ENCODE peak calls at places on chromosomes 11 and 22, in nine cellular contexts. G, H, J, Y, R, K, A, W and O are unnamed samples. For H3K4me1, the result is how much of the 10 kb centered on the place peaks cover.

GRCh38 chr11:120337133-120337895 is 1.1 kb downstream of the ARHGEF12 start:
- DNase-seq in W (peak), R (peak), Y (peak), J (no peak), K (no peak), G (no peak), A (no peak), H (peak), O (peak)

GRCh38 chr11:134537941-134538340 is 125.9 kb upstream of the B3GAT1 start:
- DNase-seq in Y (no peak), H (no peak), G (no peak), W (no peak), R (no peak), K (no peak), J (no peak), A (no peak), O (no peak)

GRCh38 chr11:353315-353857 is 15.9 kb upstream of the B4GALNT4 start:
- DNase-seq in J (peak), A (peak), K (no peak), R (peak), Y (no peak), W (peak), H (peak), G (peak), O (peak)

GRCh38 chr11:132028380-132029240 is 658.2 kb downstream of the NTM start:
- DNase-seq in K (no peak), J (peak), W (peak), H (peak), Y (no peak), A (peak), R (no peak), G (no peak), O (no peak)

GRCh38 chr11:73981051-73981805 is 1.4 kb downstream of the UCP2 start:
- DNase-seq in W (no peak), A (no peak), K (no peak), J (no peak), G (no peak), R (no peak), H (no peak), Y (no peak), O (no peak)

GRCh38 chr22:24875862-24876506 is 70.0 kb downstream of the SGSM1 start:
- DNase-seq in K (peak), H (no peak), G (no peak), W (peak), A (no peak), Y (no peak), R (peak), J (no peak), O (no peak)

GRCh38 chr11:76371170-76371569 is 9.8 kb downstream of the THAP12 start:
- DNase-seq in J (peak), A (no peak), K (no peak), W (peak), Y (no peak), H (no peak), G (peak), R (peak), O (no peak)

GRCh38 chr22:37566329-37566837 is 6.1 kb downstream of the CDC42EP1 start:
- DNase-seq in K (no peak), W (no peak), G (no peak), J (no peak), H (no peak), R (no peak), A (no peak), Y (no peak), O (no peak)

GRCh38 chr11:210122-210802 is 2.8 kb downstream of the RIC8A start:
- DNase-seq in Y (peak), K (no peak), H (no peak), J (peak), G (peak), R (peak), A (no peak), W (peak), O (no peak)

GRCh38 chr22:25131198-25131887 is 68.3 kb upstream of the CRYBB3 start:
- DNase-seq in K (no peak), W (no peak), A (no peak), G (no peak), R (no peak), Y (no peak), J (no peak), H (no peak), O (no peak)

GRCh38 chr11:15888596-15889345 is 467.6 kb downstream of the SOX6 start:
- DNase-seq in K (no peak), G (peak), H (no peak), W (no peak), R (peak), J (peak), A (no peak), Y (no peak), O (no peak)

GRCh38 chr11:34114471-34114870 is 9.0 kb downstream of the NAT10 start:
- DNase-seq in G (no peak), W (no peak), A (no peak), K (no peak), J (no peak), H (no peak), Y (no peak), R (no peak), O (no peak)

GRCh38 chr11:57484141-57484710 is 23.9 kb downstream of the RTN4RL2 start:
- DNase-seq in W (no peak), J (no peak), Y (no peak), A (no peak), G (no peak), R (no peak), K (no peak), H (no peak), O (no peak)

GRCh38 chr22:42993651-42994275 is 21.2 kb downstream of the PACSIN2 start:
- DNase-seq in J (peak), G (peak), W (peak), A (no peak), R (peak), Y (peak), K (no peak), H (no peak), O (no peak)

GRCh38 chr22:50695421-50696250 is 23.0 kb downstream of the SHANK3 start:
- DNase-seq in J (no peak), K (no peak), R (no peak), G (no peak), W (no peak), H (no peak), A (no peak), Y (no peak), O (no peak)

GRCh38 chr11:22508691-22509090 is 116.9 kb downstream of the FANCF start:
- DNase-seq in R (no peak), K (no peak), A (no peak), G (no peak), H (no peak), Y (no peak), W (no peak), J (no peak), O (no peak)

GRCh38 chr11:68962527-68963250 is 18.1 kb downstream of the MRGPRD start:
- DNase-seq in J (no peak), H (no peak), Y (no peak), K (no peak), G (no peak), R (no peak), W (no peak), A (no peak), O (no peak)

GRCh38 chr11:119320593-119321524 is 3.9 kb upstream of the MCAM start:
- DNase-seq in K (no peak), G (peak), Y (no peak), W (peak), H (peak), R (peak), A (no peak), J (peak), O (no peak)

GRCh38 chr22:25509391-25509791 is 55.1 kb upstream of the GRK3 start:
- DNase-seq in J (peak), K (no peak), R (peak), H (no peak), Y (no peak), A (no peak), W (no peak), G (peak), O (no peak)

GRCh38 chr11:92626624-92627023 is 342.8 kb upstream of the MTNR1B start:
- DNase-seq in Y (no peak), J (no peak), A (no peak), W (no peak), R (no peak), K (no peak), H (no peak), G (no peak), O (no peak)

GRCh38 chr11:10506013-10506370 is 35.0 kb downstream of the RNF141 start:
- DNase-seq in R (no peak), G (no peak), A (no peak), J (no peak), Y (no peak), H (no peak), W (no peak), K (no peak), O (no peak)

GRCh38 chr11:105609832-105610781 is at the start of gene GRIA4:
- DNase-seq in K (no peak), G (peak), W (peak), Y (no peak), R (peak), A (no peak), J (peak), H (no peak), O (no peak)

GRCh38 chr11:33157103-33158027 is 3.9 kb downstream of the CSTF3 start:
- DNase-seq in W (no peak), J (no peak), R (peak), K (no peak), A (no peak), Y (no peak), G (no peak), H (no peak), O (no peak)

GRCh38 chr11:16180868-16181267 is 175.5 kb downstream of the SOX6 start:
- DNase-seq in K (no peak), Y (no peak), A (no peak), G (no peak), H (no peak), R (no peak), W (no peak), J (no peak), O (no peak)

GRCh38 chr11:46896719-46897406 is 21.5 kb downstream of the LRP4 start:
- DNase-seq in W (peak), G (no peak), A (no peak), Y (no peak), J (peak), H (no peak), R (peak), K (no peak), O (no peak)

GRCh38 chr11:122368796-122369195 is 252.8 kb upstream of the BLID start:
- DNase-seq in J (no peak), R (no peak), W (no peak), K (no peak), G (no peak), A (no peak), H (no peak), Y (no peak), O (no peak)

GRCh38 chr11:119116601-119117000 is 4.8 kb upstream of the HINFP start:
- DNase-seq in W (no peak), H (no peak), Y (no peak), G (no peak), K (no peak), R (no peak), J (no peak), A (no peak), O (no peak)

GRCh38 chr22:18997925-18998315 is 61.8 kb upstream of the PRODH start:
- DNase-seq in K (no peak), G (no peak), R (no peak), H (no peak), Y (no peak), J (no peak), W (no peak), A (no peak), O (no peak)

GRCh38 chr11:69498614-69499175 is 17.2 kb downstream of the LINC01488 start:
- DNase-seq in W (no peak), R (no peak), Y (no peak), H (no peak), A (no peak), K (no peak), G (no peak), J (no peak), O (no peak)

GRCh38 chr11:19774817-19775600 is 62.4 kb downstream of the NAV2 start:
- DNase-seq in A (no peak), J (peak), R (no peak), G (no peak), H (no peak), K (no peak), Y (no peak), W (no peak), O (no peak)

GRCh38 chr11:116794851-116795250 is 3.2 kb upstream of the APOA5 start:
- DNase-seq in H (no peak), J (no peak), W (no peak), K (no peak), A (no peak), R (no peak), Y (no peak), G (no peak), O (no peak)

GRCh38 chr11:72069200-72069599 is 11.1 kb downstream of the NUMA1 start:
- DNase-seq in K (no peak), G (peak), Y (no peak), H (no peak), W (no peak), R (peak), A (no peak), J (no peak), O (no peak)

GRCh38 chr22:39138357-39138997 is 14.0 kb downstream of the CBX7 start:
- DNase-seq in H (no peak), K (no peak), G (no peak), A (no peak), R (no peak), Y (no peak), W (no peak), J (no peak), O (no peak)

GRCh38 chr11:36594316-36594989 is at the start of gene IFTAP:
- DNase-seq in Y (peak), J (peak), K (peak), G (peak), A (peak), H (no peak), R (peak), W (peak), O (peak)

GRCh38 chr11:134033276-134033675 is 35.6 kb upstream of the JAM3 start:
- DNase-seq in A (no peak), R (no peak), J (no peak), G (no peak), H (no peak), W (no peak), Y (no peak), K (no peak), O (no peak)

GRCh38 chr11:114684636-114685035 is 6.3 kb downstream of the NXPE2 start:
- DNase-seq in W (no peak), K (no peak), G (no peak), J (no peak), A (no peak), Y (no peak), H (no peak), R (no peak), O (no peak)

GRCh38 chr11:47986742-47987141 is 6.4 kb downstream of the PTPRJ start:
- DNase-seq in Y (peak), W (no peak), J (no peak), G (no peak), A (no peak), K (no peak), R (peak), H (no peak), O (no peak)

GRCh38 chr11:47986219-47986618 is 5.9 kb downstream of the PTPRJ start:
- DNase-seq in J (no peak), W (no peak), R (no peak), H (no peak), A (no peak), K (no peak), Y (no peak), G (no peak), O (no peak)

GRCh38 chr11:47981667-47982404 is 1.5 kb downstream of the PTPRJ start:
- DNase-seq in Y (no peak), H (peak), R (no peak), K (no peak), G (no peak), W (no peak), A (no peak), J (no peak), O (no peak)

GRCh38 chr11:47980907-47981621 is 705 bp downstream of the PTPRJ start:
- DNase-seq in H (peak), R (peak), A (no peak), Y (no peak), W (peak), J (peak), G (no peak), K (no peak), O (no peak)

GRCh38 chr11:47983464-47984397 is 3.4 kb downstream of the PTPRJ start:
- DNase-seq in J (peak), A (no peak), K (no peak), G (no peak), W (peak), Y (no peak), H (no peak), R (peak), O (no peak)
- H3K4me1 ChIP-seq in J (under half), A (under half), K (under half), G (under half), W (under half), Y (half or more), H (under half), R (under half), O (under half)

DNA sequence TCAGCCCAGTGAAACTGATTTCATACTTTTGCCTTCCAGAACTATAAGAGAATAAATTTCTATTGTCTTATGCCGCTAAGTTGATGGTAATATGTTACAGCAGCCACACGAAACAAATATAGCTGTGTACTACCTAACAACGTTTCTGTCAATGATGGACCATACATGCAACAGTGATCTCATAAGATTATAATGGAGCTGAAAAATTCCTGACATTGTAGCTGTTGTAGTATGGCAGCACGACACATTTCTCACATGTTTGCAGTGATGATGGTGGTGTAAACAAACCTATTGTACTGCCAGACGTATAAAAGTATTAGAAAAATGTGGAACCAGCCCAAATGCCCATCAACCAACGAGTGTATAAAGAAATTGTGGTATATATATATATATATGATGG is 5.8 kb upstream of the SLC5A1 start:
- DNase-seq in H (no peak), G (no peak), K (no peak), Y (no peak), J (no peak), A (no peak), W (no peak), R (no peak), O (no peak)
- H3K4me3 ChIP-seq in H (no peak), G (no peak), K (no peak), Y (no peak), J (no peak), A (no peak), W (no peak), R (no peak), O (no peak)

GRCh38 chr11:44729718-44730117 is 3.0 kb downstream of the TSPAN18 start:
- DNase-seq in J (no peak), K (no peak), H (no peak), G (no peak), R (no peak), A (no peak), W (no peak), Y (no peak), O (no peak)
- H3K27ac ChIP-seq in J (no peak), K (no peak), H (peak), G (no peak), R (no peak), A (peak), W (no peak), Y (no peak), O (no peak)

GRCh38 chr22:20054034-20054427 is 26.0 kb upstream of the DGCR8 start:
- DNase-seq in K (no peak), J (no peak), H (no peak), G (no peak), R (no peak), A (no peak), Y (no peak), W (no peak), O (no peak)

GRCh38 chr22:20053407-20054033 is 26.5 kb upstream of the DGCR8 start:
- DNase-seq in G (no peak), J (no peak), K (no peak), H (no peak), R (no peak), A (no peak), Y (no peak), W (no peak), O (no peak)

GRCh38 chr22:20055654-20056053 is 24.4 kb upstream of the DGCR8 start:
- DNase-seq in G (no peak), H (no peak), Y (no peak), W (no peak), R (no peak), J (no peak), K (no peak), A (no peak), O (no peak)

GRCh38 chr22:20055144-20055543 is 24.9 kb upstream of the DGCR8 start:
- DNase-seq in Y (no peak), G (no peak), W (no peak), H (no peak), K (no peak), R (no peak), A (no peak), J (no peak), O (no peak)

DNA sequence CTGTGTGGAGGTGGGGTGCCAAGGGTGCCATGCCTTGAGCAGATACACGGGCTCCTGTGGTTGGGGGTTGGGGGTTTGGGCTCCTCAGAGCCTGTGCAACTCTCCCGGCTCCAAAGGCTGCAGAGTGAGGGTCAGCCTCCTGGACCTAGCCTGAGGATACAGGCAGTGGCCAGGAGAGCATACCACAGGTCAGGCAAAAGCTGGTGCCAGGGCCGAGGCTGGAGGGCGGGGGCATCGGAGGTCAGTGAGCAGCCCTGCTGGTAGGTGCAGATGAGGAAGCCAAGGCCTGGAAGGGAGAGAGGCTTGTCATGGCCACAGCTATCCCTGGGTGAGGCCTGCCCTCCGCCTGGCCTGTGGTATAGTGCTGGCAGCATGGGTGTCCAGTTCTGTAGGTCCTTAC is 25.6 kb upstream of the DGCR8 start:
- DNase-seq in A (no peak), K (no peak), W (no peak), H (no peak), Y (no peak), R (no peak), J (no peak), G (no peak), O (no peak)
- H3K4me1 ChIP-seq in A (under half), K (under half), W (under half), H (under half), Y (under half), R (under half), J (under half), G (under half), O (under half)

DNA sequence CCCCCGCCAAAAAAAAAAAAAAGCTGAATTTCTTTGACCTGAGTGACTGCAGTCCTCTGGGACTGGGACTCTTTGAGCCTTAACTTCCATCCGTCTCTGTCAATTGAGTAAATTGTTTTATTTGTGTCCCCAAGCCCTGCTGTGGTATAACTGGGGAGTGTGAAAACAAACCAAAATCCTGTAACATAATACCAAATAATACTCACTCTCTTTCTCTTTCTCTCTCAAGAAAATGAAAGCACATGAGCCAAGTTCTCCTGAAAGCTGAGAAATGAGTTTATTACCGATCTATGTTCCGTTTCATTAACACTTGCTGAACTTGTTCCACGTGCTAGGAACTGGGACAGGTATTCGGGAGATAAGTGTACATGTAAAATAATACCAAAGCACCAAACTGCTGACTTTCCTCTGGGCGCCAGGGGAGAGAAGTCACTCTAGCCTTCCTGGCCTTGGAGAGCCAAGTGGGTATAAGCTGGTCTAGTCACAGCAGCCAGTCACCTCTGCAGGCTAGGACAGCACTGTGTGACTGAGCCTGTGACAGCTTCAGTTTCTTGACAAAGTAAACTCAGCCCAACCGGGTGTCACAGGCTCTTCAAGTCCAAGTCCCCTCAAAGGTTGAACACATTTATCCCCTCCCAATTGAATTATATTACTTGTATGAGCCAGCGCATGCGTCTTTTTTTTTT is 23.1 kb downstream of the CD6 start:
- DNase-seq in Y (no peak), A (no peak), W (no peak), G (no peak), J (no peak), K (no peak), R (no peak), H (no peak), O (no peak)
- H3K4me3 ChIP-seq in Y (no peak), A (no peak), W (no peak), G (no peak), J (no peak), K (no peak), R (no peak), H (no peak), O (no peak)

DNA sequence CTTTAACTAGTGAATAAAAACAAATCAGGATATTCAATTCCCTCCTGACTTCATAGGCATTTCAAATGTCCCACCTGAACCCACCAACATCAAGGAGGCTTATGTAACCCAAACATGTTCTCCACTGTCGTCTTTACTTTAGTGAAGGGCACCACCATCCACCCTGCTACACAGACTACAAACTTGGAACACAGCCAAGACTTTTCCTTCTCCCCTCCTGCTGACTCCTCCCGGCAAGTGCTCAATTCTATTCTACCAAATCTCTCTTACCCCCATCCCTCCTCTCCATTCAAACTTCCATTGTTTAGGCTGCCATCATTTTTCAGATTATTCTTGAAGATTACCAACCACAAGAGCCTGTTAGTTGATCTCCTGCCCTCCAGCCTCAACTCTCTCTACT is 24.3 kb downstream of the SAAL1 start:
- DNase-seq in R (no peak), H (no peak), A (no peak), W (no peak), J (no peak), K (no peak), G (no peak), Y (no peak), O (no peak)
- H3K27ac ChIP-seq in R (no peak), H (no peak), A (no peak), W (no peak), J (no peak), K (no peak), G (no peak), Y (no peak), O (no peak)